ENCODE peak calls at places on chromosomes 3 and 15, in four cellular contexts. One of them, this sample, is unnamed.

GRCh38 chr15:85562824-85563223 is 182.4 kb downstream of the AKAP13 start:
- DNase-seq in H1: no peak
- DNase-seq in HepG2: no peak
- DNase-seq in K562: no peak
- DNase-seq in this sample: no peak

GRCh38 chr15:75577401-75578205 is 1.5 kb downstream of the PTPN9 start:
- DNase-seq in H1: no peak
- DNase-seq in HepG2: no peak
- DNase-seq in K562: no peak
- DNase-seq in this sample: no peak

GRCh38 chr15:64749999-64750657 is 25.3 kb downstream of the RBPMS2 start:
- DNase-seq in H1: peak
- DNase-seq in HepG2: no peak
- DNase-seq in K562: peak
- DNase-seq in this sample: no peak

GRCh38 chr3:118530350-118530922 is 504.2 kb downstream of the IGSF11 start:
- DNase-seq in H1: no peak
- DNase-seq in HepG2: no peak
- DNase-seq in K562: peak
- DNase-seq in this sample: no peak

GRCh38 chr3:125051715-125052581 is 3.8 kb downstream of the HEG1 start:
- DNase-seq in H1: no peak
- DNase-seq in HepG2: no peak
- DNase-seq in K562: no peak
- DNase-seq in this sample: peak

GRCh38 chr15:80461370-80462060 is 57.3 kb downstream of the ARNT2 start:
- DNase-seq in H1: no peak
- DNase-seq in HepG2: no peak
- DNase-seq in K562: no peak
- DNase-seq in this sample: no peak

GRCh38 chr3:51141573-51141972 is 243.5 kb upstream of the MANF start:
- DNase-seq in H1: no peak
- DNase-seq in HepG2: no peak
- DNase-seq in K562: no peak
- DNase-seq in this sample: no peak

GRCh38 chr15:64009241-64009640 is 37.0 kb downstream of the DAPK2 start:
- DNase-seq in H1: no peak
- DNase-seq in HepG2: no peak
- DNase-seq in K562: no peak
- DNase-seq in this sample: no peak

GRCh38 chr3:168973206-168973605 is 690.3 kb downstream of the MECOM start:
- DNase-seq in H1: no peak
- DNase-seq in HepG2: no peak
- DNase-seq in K562: no peak
- DNase-seq in this sample: no peak

GRCh38 chr3:86969500-86970189 is 21.3 kb downstream of the VGLL3 start:
- DNase-seq in H1: peak
- DNase-seq in HepG2: peak
- DNase-seq in K562: peak
- DNase-seq in this sample: no peak

GRCh38 chr3:177364236-177364635 is 167.0 kb upstream of the TBL1XR1 start:
- DNase-seq in H1: no peak
- DNase-seq in HepG2: no peak
- DNase-seq in K562: no peak
- DNase-seq in this sample: no peak

GRCh38 chr15:100292010-100292409 is 49.8 kb downstream of the ADAMTS17 start:
- DNase-seq in H1: no peak
- DNase-seq in HepG2: no peak
- DNase-seq in K562: no peak
- DNase-seq in this sample: no peak

GRCh38 chr3:13012228-13012691 is 61.0 kb downstream of the IQSEC1 start:
- DNase-seq in H1: no peak
- DNase-seq in HepG2: no peak
- DNase-seq in K562: no peak
- DNase-seq in this sample: peak

GRCh38 chr3:31610700-31611275 is 78.1 kb downstream of the STT3B start:
- DNase-seq in H1: no peak
- DNase-seq in HepG2: peak
- DNase-seq in K562: no peak
- DNase-seq in this sample: no peak

GRCh38 chr3:51944541-51945021 is 2.4 kb downstream of the PARP3 start:
- DNase-seq in H1: no peak
- DNase-seq in HepG2: no peak
- DNase-seq in K562: no peak
- DNase-seq in this sample: no peak

GRCh38 chr15:101275018-101275417 is 2.3 kb downstream of the SELENOS start:
- DNase-seq in H1: no peak
- DNase-seq in HepG2: no peak
- DNase-seq in K562: no peak
- DNase-seq in this sample: peak

GRCh38 chr3:48561045-48561736 is 2.4 kb downstream of the UCN2 start:
- DNase-seq in H1: peak
- DNase-seq in HepG2: peak
- DNase-seq in K562: peak
- DNase-seq in this sample: no peak

GRCh38 chr3:2657408-2657807 is 452.8 kb downstream of the IL5RA start:
- DNase-seq in H1: no peak
- DNase-seq in HepG2: no peak
- DNase-seq in K562: no peak
- DNase-seq in this sample: no peak

GRCh38 chr15:44710236-44711088 is 661 bp downstream of the PATL2 start:
- DNase-seq in H1: no peak
- DNase-seq in HepG2: no peak
- DNase-seq in K562: peak
- DNase-seq in this sample: peak

GRCh38 chr15:77607894-77608261 is 24.8 kb downstream of the LINGO1 start:
- DNase-seq in H1: no peak
- DNase-seq in HepG2: no peak
- DNase-seq in K562: no peak
- DNase-seq in this sample: no peak

GRCh38 chr15:77614251-77614806 is 18.4 kb downstream of the LINGO1 start:
- DNase-seq in H1: no peak
- DNase-seq in HepG2: no peak
- DNase-seq in K562: no peak
- DNase-seq in this sample: no peak

GRCh38 chr3:143354342-143354741 is 234.8 kb downstream of the CHST2 start:
- DNase-seq in H1: no peak
- DNase-seq in HepG2: no peak
- DNase-seq in K562: no peak
- DNase-seq in this sample: no peak

GRCh38 chr3:59809750-59810444 is 760.1 kb upstream of the CFAP20DC start:
- DNase-seq in H1: no peak
- DNase-seq in HepG2: no peak
- DNase-seq in K562: no peak
- DNase-seq in this sample: no peak

GRCh38 chr15:78322724-78323395 is 17.3 kb upstream of the CRABP1 start:
- DNase-seq in H1: no peak
- DNase-seq in HepG2: no peak
- DNase-seq in K562: no peak
- DNase-seq in this sample: no peak

GRCh38 chr3:134326760-134327593 is 47.3 kb downstream of the AMOTL2 start:
- DNase-seq in H1: no peak
- DNase-seq in HepG2: peak
- DNase-seq in K562: no peak
- DNase-seq in this sample: no peak

GRCh38 chr15:100202309-100202943 is 139.3 kb downstream of the ADAMTS17 start:
- DNase-seq in H1: no peak
- DNase-seq in HepG2: no peak
- DNase-seq in K562: no peak
- DNase-seq in this sample: no peak

GRCh38 chr15:48573780-48574179 is 71.7 kb downstream of the FBN1 start:
- DNase-seq in H1: no peak
- DNase-seq in HepG2: no peak
- DNase-seq in K562: no peak
- DNase-seq in this sample: no peak
- TF ChIP-seq BRCA1 in H1: no peak
- TF ChIP-seq BRCA1 in HepG2: no peak
- TF ChIP-seq BRCA1 in K562: no peak
- TF ChIP-seq BRCA1 in this sample: no peak

GRCh38 chr15:39095218-39095879 is 485.5 kb upstream of the THBS1 start:
- DNase-seq in H1: no peak
- DNase-seq in HepG2: no peak
- DNase-seq in K562: no peak
- DNase-seq in this sample: no peak
- TF ChIP-seq BRCA1 in H1: no peak
- TF ChIP-seq BRCA1 in HepG2: no peak
- TF ChIP-seq BRCA1 in K562: no peak
- TF ChIP-seq BRCA1 in this sample: no peak

DNA sequence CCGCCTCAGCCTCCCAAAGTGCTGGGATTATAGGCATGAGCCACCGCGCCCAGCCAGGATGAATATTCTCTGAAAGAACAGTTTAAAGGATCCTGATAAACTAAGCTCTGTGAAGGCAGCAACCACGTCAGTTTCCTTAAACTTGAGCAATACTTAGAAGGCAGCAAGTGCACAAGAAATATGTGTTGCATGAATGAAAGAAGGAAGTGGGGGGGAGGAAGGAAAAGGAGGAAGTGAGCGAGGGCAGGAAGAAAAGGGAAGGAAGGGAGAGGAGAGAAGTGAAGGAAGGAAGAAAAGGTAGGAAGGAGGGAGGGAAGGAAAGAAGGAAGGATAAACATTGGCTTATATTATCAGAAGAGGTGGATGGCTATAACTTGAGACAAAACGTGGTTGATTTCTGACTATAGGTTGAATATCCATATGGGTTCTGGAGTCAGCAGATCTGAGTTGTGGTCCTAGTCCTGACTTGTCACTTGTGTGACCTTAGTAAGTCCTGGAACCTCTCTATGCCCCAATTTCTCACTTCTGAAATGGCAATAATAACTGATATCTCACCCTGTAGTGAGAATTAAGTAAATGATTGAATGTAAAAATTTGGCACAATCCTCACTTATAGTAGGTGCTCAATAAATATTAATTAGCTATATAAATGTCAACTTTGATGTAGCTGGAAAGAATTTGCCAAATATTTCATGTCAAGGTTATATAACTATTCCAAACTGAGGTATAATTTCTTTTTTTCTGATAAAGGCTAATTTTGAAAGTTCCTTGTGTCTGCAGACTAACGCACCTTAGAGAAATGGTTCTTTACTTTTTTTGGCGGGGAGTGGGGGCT is 12.0 kb upstream of the SEMA4B start:
- DNase-seq in H1: no peak
- DNase-seq in HepG2: no peak
- DNase-seq in K562: peak
- DNase-seq in this sample: no peak
- TF ChIP-seq BRCA1 in H1: no peak
- TF ChIP-seq BRCA1 in HepG2: no peak
- TF ChIP-seq BRCA1 in K562: no peak
- TF ChIP-seq BRCA1 in this sample: no peak

DNA sequence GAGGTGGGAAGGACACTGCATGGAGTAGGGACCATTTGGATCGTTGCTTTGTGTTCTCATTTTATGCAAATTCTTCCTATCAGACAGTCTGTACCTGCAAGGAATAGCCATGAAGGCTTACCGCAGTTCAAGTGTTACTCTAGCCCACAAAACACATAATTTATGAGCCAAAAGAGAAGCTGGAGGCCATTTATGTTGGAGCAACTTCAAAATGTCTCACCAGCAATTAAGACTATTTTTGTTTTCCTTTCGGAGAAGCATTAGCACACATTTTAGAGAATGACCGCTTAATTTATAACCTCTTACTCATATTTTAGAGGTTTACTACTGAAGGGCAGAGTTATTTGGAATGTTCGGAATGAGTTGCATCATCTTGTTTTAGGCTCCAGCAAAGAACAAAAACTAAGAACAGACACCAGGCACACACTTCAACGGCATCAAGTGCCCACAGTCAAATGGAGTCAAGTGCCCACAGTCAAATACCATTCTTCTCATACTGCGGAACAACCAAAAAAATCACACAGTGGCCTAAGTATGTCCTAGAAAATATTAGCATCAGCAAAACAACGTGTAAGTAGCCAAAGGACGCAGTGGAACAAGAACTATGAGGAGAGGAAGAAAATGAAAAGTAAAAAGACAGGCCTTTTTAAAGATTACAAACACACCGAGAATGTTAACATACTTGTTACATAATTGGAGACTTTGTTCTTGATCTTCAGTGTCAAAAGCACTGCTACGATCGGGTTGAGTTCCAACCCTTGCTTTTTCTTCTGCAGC is 17.5 kb upstream of the GOLGA8J start:
- DNase-seq in H1: no peak
- DNase-seq in HepG2: no peak
- DNase-seq in K562: no peak
- DNase-seq in this sample: no peak
- TF ChIP-seq BRCA1 in H1: no peak
- TF ChIP-seq BRCA1 in HepG2: no peak
- TF ChIP-seq BRCA1 in K562: no peak
- TF ChIP-seq BRCA1 in this sample: no peak

GRCh38 chr3:25513642-25514266 is 85.7 kb downstream of the RARB start:
- DNase-seq in H1: no peak
- DNase-seq in HepG2: no peak
- DNase-seq in K562: no peak
- DNase-seq in this sample: no peak
- TF ChIP-seq BRCA1 in H1: no peak
- TF ChIP-seq BRCA1 in HepG2: no peak
- TF ChIP-seq BRCA1 in K562: no peak
- TF ChIP-seq BRCA1 in this sample: no peak

GRCh38 chr3:161893972-161894371 is 397.4 kb downstream of the OTOL1 start:
- DNase-seq in H1: no peak
- DNase-seq in HepG2: no peak
- DNase-seq in K562: no peak
- DNase-seq in this sample: no peak
- TF ChIP-seq BRCA1 in H1: no peak
- TF ChIP-seq BRCA1 in HepG2: no peak
- TF ChIP-seq BRCA1 in K562: no peak
- TF ChIP-seq BRCA1 in this sample: no peak

GRCh38 chr15:81959196-81959595 is 86.6 kb downstream of the MEX3B start:
- DNase-seq in H1: no peak
- DNase-seq in HepG2: no peak
- DNase-seq in K562: no peak
- DNase-seq in this sample: no peak

GRCh38 chr15:81954158-81954783 is 91.5 kb downstream of the MEX3B start:
- DNase-seq in H1: no peak
- DNase-seq in HepG2: no peak
- DNase-seq in K562: no peak
- DNase-seq in this sample: no peak

GRCh38 chr15:81950841-81951414 is 94.9 kb downstream of the MEX3B start:
- DNase-seq in H1: no peak
- DNase-seq in HepG2: no peak
- DNase-seq in K562: peak
- DNase-seq in this sample: no peak

GRCh38 chr15:81957698-81958097 is 88.1 kb downstream of the MEX3B start:
- DNase-seq in H1: no peak
- DNase-seq in HepG2: no peak
- DNase-seq in K562: no peak
- DNase-seq in this sample: no peak

GRCh38 chr15:81955709-81956108 is 90.1 kb downstream of the MEX3B start:
- DNase-seq in H1: no peak
- DNase-seq in HepG2: no peak
- DNase-seq in K562: no peak
- DNase-seq in this sample: no peak
- TF ChIP-seq BRCA1 in H1: no peak
- TF ChIP-seq BRCA1 in HepG2: no peak
- TF ChIP-seq BRCA1 in K562: no peak
- TF ChIP-seq BRCA1 in this sample: no peak

GRCh38 chr3:71218508-71218907 is 365.0 kb downstream of the FOXP1 start:
- DNase-seq in H1: no peak
- DNase-seq in HepG2: no peak
- DNase-seq in K562: no peak
- DNase-seq in this sample: no peak
- TF ChIP-seq BRCA1 in H1: no peak
- TF ChIP-seq BRCA1 in HepG2: no peak
- TF ChIP-seq BRCA1 in K562: no peak
- TF ChIP-seq BRCA1 in this sample: no peak